ENCODE peak calls at places on chromosomes 11 and 22, in six cellular contexts. L is K562, X is astrocyte, F is H9, G is mammary epithelial cell, S is endodermal cell. O is an unnamed sample.

GRCh38 chr22:45263790-45264269 is 20.9 kb upstream of the UPK3A start:
- DNase-seq in X (peak; percentile 62), F (peak; percentile 84), G (peak; percentile 91), L (peak; percentile 66), S (peak; percentile 91), O (peak; percentile 92)

GRCh38 chr11:28536504-28537267 is 428.5 kb downstream of the METTL15 start:
- DNase-seq in L (no peak), X (no peak), F (no peak), G (peak; percentile 27), S (no peak), O (no peak)

GRCh38 chr22:23500508-23501208 is 79.4 kb downstream of the IGLL1 start:
- DNase-seq in F (no peak), S (no peak), G (no peak), L (no peak), X (no peak), O (peak; percentile 20)

GRCh38 chr11:118572914-118573550 is 823 bp downstream of the ARCN1 start:
- DNase-seq in L (peak; percentile 74), X (peak; percentile 49), S (peak; percentile 50), F (no peak), G (peak; percentile 59), O (no peak)

GRCh38 chr11:59785818-59786217 is 24.8 kb downstream of the MRPL16 start:
- DNase-seq in S (no peak), L (no peak), F (no peak), X (no peak), G (no peak), O (no peak)

GRCh38 chr11:16924826-16925494 is 89.3 kb downstream of the PLEKHA7 start:
- DNase-seq in G (peak; percentile 84), S (peak; percentile 88), F (peak; percentile 77), L (no peak), X (peak; percentile 37), O (peak; percentile 90)

GRCh38 chr11:78567209-78567608 is 7.5 kb downstream of the NARS2 start:
- DNase-seq in L (no peak), S (no peak), F (no peak), G (peak; percentile 45), X (peak; percentile 80), O (no peak)

GRCh38 chr11:12497431-12497830 is 120.1 kb downstream of the PARVA start:
- DNase-seq in F (no peak), G (no peak), S (no peak), X (no peak), L (no peak), O (no peak)

GRCh38 chr22:20970939-20971657 is 4.0 kb downstream of the AIFM3 start:
- DNase-seq in X (no peak), F (no peak), G (no peak), S (peak; percentile 66), L (no peak), O (no peak)

GRCh38 chr11:65426839-65427690 is 4.5 kb downstream of the NEAT1 start:
- DNase-seq in X (peak; percentile 75), L (no peak), G (no peak), F (peak; percentile 47), S (peak; percentile 72), O (peak; percentile 56)

GRCh38 chr22:28103596-28103995 is 184.5 kb upstream of the PITPNB start:
- DNase-seq in S (no peak), L (no peak), X (no peak), F (no peak), G (no peak), O (no peak)

GRCh38 chr22:38246046-38246658 is 26.7 kb downstream of the TMEM184B start:
- DNase-seq in F (no peak), G (no peak), L (no peak), X (no peak), S (no peak), O (no peak)

GRCh38 chr22:30425327-30425615 is 297 bp upstream of the MTFP1 start:
- DNase-seq in F (no peak), X (no peak), G (no peak), S (no peak), L (no peak), O (peak; percentile 61)

GRCh38 chr22:20436309-20437252 is 1.0 kb downstream of the SCARF2 start:
- DNase-seq in X (peak; percentile 34), F (peak; percentile 45), L (peak; percentile 95), G (no peak), S (peak; percentile 78), O (peak; percentile 84)

GRCh38 chr11:42552786-42553185 is 759.0 kb upstream of the API5 start:
- DNase-seq in S (no peak), X (no peak), L (no peak), G (peak; percentile 39), F (no peak), O (peak; percentile 76)

GRCh38 chr11:128707671-128708070 is 13.8 kb downstream of the FLI1 start:
- DNase-seq in F (no peak), G (peak; percentile 53), X (peak; percentile 57), S (no peak), L (no peak), O (no peak)

GRCh38 chr11:35235944-35236666 is 97.1 kb downstream of the CD44 start:
- DNase-seq in G (peak; percentile 89), X (peak; percentile 87), L (no peak), S (no peak), F (no peak), O (no peak)

GRCh38 chr22:48342016-48342415 is 1485.7 kb downstream of the BRD1 start:
- DNase-seq in S (no peak), X (no peak), L (no peak), G (no peak), F (no peak), O (peak; percentile 49)

GRCh38 chr22:43592470-43592869 is 180.7 kb downstream of the MPPED1 start:
- DNase-seq in S (peak; percentile 77), X (no peak), L (no peak), G (no peak), F (peak; percentile 61), O (no peak)
- TF ChIP-seq CTCF in S (peak; percentile 84), X (no peak), L (peak; percentile 33), G (no peak), F (peak; percentile 75), O (no peak)

GRCh38 chr11:126861796-126862195 is 138.8 kb downstream of the KIRREL3 start:
- DNase-seq in S (peak; percentile 30), F (no peak), G (no peak), L (no peak), X (no peak), O (no peak)

GRCh38 chr11:126862664-126863247 is 137.8 kb downstream of the KIRREL3 start:
- DNase-seq in S (peak; percentile 92), L (no peak), X (no peak), F (peak; percentile 79), G (no peak), O (no peak)

GRCh38 chr11:126853732-126854131 is 146.8 kb downstream of the KIRREL3 start:
- DNase-seq in G (no peak), L (no peak), F (no peak), X (peak; percentile 59), S (no peak), O (no peak)

GRCh38 chr11:126855536-126855935 is 145.0 kb downstream of the KIRREL3 start:
- DNase-seq in G (no peak), L (no peak), S (peak; percentile 25), F (no peak), X (no peak), O (no peak)

GRCh38 chr11:126857860-126858808 is 142.4 kb downstream of the KIRREL3 start:
- DNase-seq in X (peak; percentile 90), G (no peak), L (no peak), F (no peak), S (peak; percentile 19), O (no peak)
- H3K9ac ChIP-seq in X (peak overlapping the region; percentile 57), G (no peak overlapping the region), L (no peak overlapping the region), F (no peak overlapping the region), S (no peak overlapping the region), O (no peak overlapping the region)

GRCh38 chr11:130164221-130164570 is 4.6 kb downstream of the ST14 start:
- DNase-seq in F (no peak), S (no peak), X (no peak), G (no peak), L (no peak), O (no peak)

GRCh38 chr11:130162733-130163132 is 3.2 kb downstream of the ST14 start:
- DNase-seq in G (peak; percentile 84), F (no peak), X (no peak), L (no peak), S (no peak), O (no peak)

GRCh38 chr11:130161441-130161840 is 1.9 kb downstream of the ST14 start:
- DNase-seq in L (no peak), F (no peak), G (no peak), X (no peak), S (no peak), O (no peak)

GRCh38 chr11:130165601-130166456 is 6.2 kb downstream of the ST14 start:
- DNase-seq in G (no peak), S (no peak), L (no peak), F (no peak), X (no peak), O (no peak)

DNA sequence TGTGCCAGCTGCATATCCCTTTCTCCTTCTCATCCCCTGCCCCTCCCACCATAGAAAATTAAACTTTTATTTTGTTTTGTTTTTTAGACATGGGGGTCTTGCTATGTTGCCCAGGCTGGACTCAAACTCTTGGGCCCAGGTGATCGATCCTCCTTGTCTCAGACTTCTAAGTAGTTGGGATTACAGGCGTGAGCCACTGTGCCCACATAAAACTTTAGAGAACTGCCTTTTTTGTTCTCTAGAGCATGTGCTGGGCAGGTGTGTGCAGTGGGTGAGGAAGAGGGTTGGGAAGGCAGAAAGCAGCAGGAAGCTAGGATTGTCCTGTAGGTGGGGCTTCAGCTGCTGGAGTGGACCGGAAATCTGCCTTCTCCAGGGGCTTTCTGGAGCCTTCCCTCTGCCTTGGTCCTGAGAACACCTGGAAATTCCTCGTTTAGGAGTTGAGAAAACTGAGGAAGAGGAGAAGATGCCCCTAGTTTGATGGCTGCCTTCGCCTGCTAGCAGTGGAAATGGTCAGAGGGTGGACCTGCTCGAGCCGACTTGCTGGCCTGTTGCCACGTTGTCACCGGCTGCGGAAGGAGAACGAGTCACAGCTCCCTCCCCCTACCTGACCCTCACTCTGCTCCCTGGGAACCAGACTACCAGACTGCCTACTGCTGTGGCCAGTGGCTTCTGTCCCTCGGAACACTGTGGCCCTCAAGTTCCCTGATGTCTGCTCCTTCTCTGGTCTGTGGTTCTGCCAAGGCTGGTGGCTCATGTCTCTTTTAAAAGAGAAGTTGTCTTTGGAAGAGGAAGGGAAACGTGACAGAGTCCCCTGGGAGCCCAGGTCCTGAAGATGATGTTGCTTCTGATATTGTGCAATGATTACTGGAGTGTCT is 4.0 kb downstream of the ST14 start:
- DNase-seq in F (no peak), S (no peak), L (peak; percentile 49), X (no peak), G (no peak), O (no peak)
- TF ChIP-seq CTCF in F (no peak), S (peak; percentile 42), L (no peak), X (no peak), G (no peak), O (peak; percentile 23)

GRCh38 chr11:2171531-2171930 is at the start of gene TH:
- DNase-seq in F (no peak), G (no peak), L (no peak), X (no peak), S (no peak), O (no peak)
- H3K9ac ChIP-seq in F (no peak within 1 kb of the TSS), G (no peak within 1 kb of the TSS), L (no peak within 1 kb of the TSS), X (no peak within 1 kb of the TSS), S (no peak within 1 kb of the TSS), O (no peak within 1 kb of the TSS)

DNA sequence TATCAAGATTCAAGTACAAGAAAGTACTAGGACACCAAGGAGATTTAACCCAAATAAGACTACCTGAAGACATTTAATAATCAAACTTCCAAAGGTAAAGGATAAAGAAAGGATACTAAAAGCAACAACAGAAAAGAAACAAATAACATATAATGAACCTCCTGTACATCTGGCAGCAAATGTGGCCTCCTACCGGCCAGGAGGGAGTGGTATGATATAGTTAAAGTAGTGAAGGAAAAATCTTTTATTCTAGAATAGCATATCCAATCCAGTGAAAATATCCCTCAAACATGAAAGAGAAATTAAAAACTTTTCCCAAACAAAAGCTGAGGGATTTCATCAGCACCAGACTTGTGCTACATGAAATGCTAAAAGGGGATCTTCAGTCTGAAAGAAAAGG is 104.7 kb upstream of the GUCY1A2 start:
- DNase-seq in L (no peak), S (no peak), X (no peak), G (no peak), F (no peak), O (no peak)
- TF ChIP-seq CTCF in L (no peak), S (no peak), X (no peak), G (peak; percentile 11), F (no peak), O (no peak)